ENCODE peak calls at places on chromosome 12, in four cellular contexts. Z, X, I and H are unnamed samples.

GRCh38 chr12:123389560-123390351 is 5.8 kb downstream of the KMT5A start:
- DNase-seq in Z (no peak), X (no peak), I (peak; percentile 68), H (peak; percentile 49)

GRCh38 chr12:26241095-26241494 is 45.7 kb downstream of the SSPN start:
- DNase-seq in Z (no peak), X (no peak), I (no peak), H (no peak)

GRCh38 chr12:31471823-31472222 is 119.1 kb downstream of the DENND5B start:
- DNase-seq in Z (no peak), X (no peak), I (no peak), H (no peak)

GRCh38 chr12:581746-582145 is 81.5 kb downstream of the NINJ2 start:
- DNase-seq in Z (no peak), X (no peak), I (no peak), H (no peak)

GRCh38 chr12:52686756-52687487 is 6.7 kb upstream of the KRT1 start:
- DNase-seq in Z (no peak), X (no peak), I (no peak), H (no peak)

GRCh38 chr12:2284857-2285256 is 232.1 kb downstream of the CACNA1C start:
- DNase-seq in Z (peak; percentile 67), X (peak; percentile 70), I (peak; percentile 95), H (peak; percentile 91)

GRCh38 chr12:92191061-92191460 is 45.4 kb upstream of the BTG1 start:
- DNase-seq in Z (no peak), X (no peak), I (no peak), H (no peak)

GRCh38 chr12:1115471-1116242 is 124.6 kb downstream of the ERC1 start:
- DNase-seq in Z (no peak), X (peak; percentile 12), I (no peak), H (no peak)

GRCh38 chr12:38502420-38502819 is 185.8 kb downstream of the ALG10B start:
- DNase-seq in Z (no peak), X (no peak), I (no peak), H (peak; percentile 93)

GRCh38 chr12:99119449-99119848 is 474.4 kb downstream of the APAF1 start:
- DNase-seq in Z (no peak), X (no peak), I (no peak), H (no peak)

GRCh38 chr12:77220586-77220985 is 155.2 kb upstream of the E2F7 start:
- DNase-seq in Z (no peak), X (no peak), I (no peak), H (no peak)

GRCh38 chr12:46815792-46816191 is 10.0 kb downstream of the SLC38A4 start:
- DNase-seq in Z (no peak), X (no peak), I (no peak), H (no peak)

GRCh38 chr12:53222170-53223005 is 9.6 kb downstream of the RARG start:
- DNase-seq in Z (no peak), X (no peak), I (no peak), H (no peak)

GRCh38 chr12:106309671-106310313 is 7.3 kb downstream of the TCP11L2 start:
- DNase-seq in Z (no peak), X (peak; percentile 85), I (no peak), H (no peak)

GRCh38 chr12:71685312-71685906 is 473 bp upstream of the TMEM19 start:
- DNase-seq in Z (no peak), X (no peak), I (no peak), H (peak; percentile 31)

GRCh38 chr12:132580701-132581292 is 29.6 kb downstream of the LRCOL1 start:
- DNase-seq in Z (no peak), X (no peak), I (no peak), H (no peak)

GRCh38 chr12:9760699-9761406 is at the start of gene CD69:
- DNase-seq in Z (no peak), X (no peak), I (no peak), H (no peak)

GRCh38 chr12:65509953-65510352 is 231.5 kb downstream of the MSRB3 start:
- DNase-seq in Z (no peak), X (no peak), I (no peak), H (no peak)

GRCh38 chr12:53684654-53685220 is 8.9 kb upstream of the ATP5MC2 start:
- DNase-seq in Z (no peak), X (no peak), I (no peak), H (no peak)

GRCh38 chr12:109130297-109130696 is 13.9 kb downstream of the ACACB start:
- DNase-seq in Z (no peak), X (no peak), I (no peak), H (no peak)

GRCh38 chr12:69925291-69925690 is 100.3 kb downstream of the MYRFL start:
- DNase-seq in Z (no peak), X (no peak), I (no peak), H (no peak)

GRCh38 chr12:18723752-18724151 is 14.1 kb downstream of the PLCZ1 start:
- DNase-seq in Z (no peak), X (no peak), I (no peak), H (no peak)

GRCh38 chr12:83318386-83318971 is 631.8 kb downstream of the TMTC2 start:
- DNase-seq in Z (no peak), X (peak; percentile 1), I (no peak), H (no peak)

GRCh38 chr12:31216479-31216878 is 109.5 kb downstream of the SINHCAF start:
- DNase-seq in Z (no peak), X (no peak), I (no peak), H (no peak)

GRCh38 chr12:2520722-2521246 is 274.0 kb upstream of the FKBP4 start:
- DNase-seq in Z (no peak), X (no peak), I (no peak), H (no peak)

GRCh38 chr12:8770499-8770898 is 51.9 kb upstream of the A2ML1 start:
- DNase-seq in Z (no peak), X (no peak), I (no peak), H (no peak)

GRCh38 chr12:62263956-62264355 is 3.8 kb downstream of the USP15 start:
- DNase-seq in Z (no peak), X (no peak), I (no peak), H (no peak)

GRCh38 chr12:52119398-52120254 is 40.1 kb downstream of the SMIM41 start:
- DNase-seq in Z (peak; percentile 89), X (no peak), I (peak; percentile 96), H (peak; percentile 78)

GRCh38 chr12:132657004-132657727 is 30.0 kb downstream of the POLE start:
- DNase-seq in Z (no peak), X (no peak), I (no peak), H (no peak)

GRCh38 chr12:88501976-88502938 is 78.0 kb downstream of the KITLG start:
- DNase-seq in Z (no peak), X (no peak), I (no peak), H (no peak)

GRCh38 chr12:14514154-14514842 is 53.4 kb downstream of the PLBD1 start:
- DNase-seq in Z (no peak), X (peak; percentile 5), I (no peak), H (peak; percentile 64)

GRCh38 chr12:54596526-54596946 is 8.1 kb upstream of the PPP1R1A start:
- DNase-seq in Z (peak; percentile 42), X (peak; percentile 41), I (peak; percentile 81), H (peak; percentile 80)

GRCh38 chr12:43459285-43459684 is 92.7 kb downstream of the ADAMTS20 start:
- DNase-seq in Z (no peak), X (no peak), I (no peak), H (no peak)

GRCh38 chr12:89129471-89129870 is 222.8 kb downstream of the DUSP6 start:
- DNase-seq in Z (peak; percentile 6), X (no peak), I (no peak), H (no peak)

GRCh38 chr12:12717586-12718381 is 616 bp downstream of the CDKN1B start:
- DNase-seq in Z (no peak), X (no peak), I (peak; percentile 53), H (peak; percentile 67)

GRCh38 chr12:53213348-53213747 is 6.3 kb upstream of the ITGB7 start:
- DNase-seq in Z (peak; percentile 72), X (no peak), I (peak; percentile 94), H (peak; percentile 91)